ENCODE peak calls at places on chromosome 3, in nine cellular contexts. A, P, D, I, M, X, F, J and H are unnamed samples.

GRCh38 chr3:49358884-49359225 is 702 bp upstream of the GPX1 start:
- DNase-seq in P (no peak), I (no peak), F (no peak), D (no peak), M (no peak), J (no peak), X (no peak), A (no peak), H (no peak)

GRCh38 chr3:144777941-144778340 is 806.3 kb downstream of the DIPK2A start:
- DNase-seq in A (no peak), X (no peak), M (no peak), P (no peak), F (no peak), J (no peak), I (no peak), D (no peak), H (no peak)

GRCh38 chr3:72447059-72447946 is 400.9 kb downstream of the SHQ1 start:
- DNase-seq in M (peak), I (peak), X (peak), A (peak), J (peak), D (peak), P (peak), F (peak), H (peak)

GRCh38 chr3:57279685-57280084 is 12.8 kb downstream of the ASB14 start:
- DNase-seq in A (no peak), M (no peak), I (no peak), D (no peak), J (no peak), F (no peak), X (no peak), P (no peak), H (no peak)

GRCh38 chr3:149848238-149848637 is 35.2 kb downstream of the RNF13 start:
- DNase-seq in X (no peak), P (no peak), D (no peak), I (no peak), A (no peak), J (no peak), M (no peak), F (no peak), H (no peak)

GRCh38 chr3:150447631-150448465 is 39.8 kb downstream of the TSC22D2 start:
- DNase-seq in J (no peak), F (peak), M (no peak), P (no peak), I (no peak), X (no peak), A (peak), D (no peak), H (peak)

GRCh38 chr3:176909044-176909443 is 288.2 kb downstream of the TBL1XR1 start:
- DNase-seq in I (no peak), D (no peak), M (no peak), F (no peak), P (no peak), A (no peak), X (no peak), J (no peak), H (no peak)

GRCh38 chr3:8529197-8529637 is 27.6 kb downstream of the LMCD1 start:
- DNase-seq in A (peak), I (peak), D (no peak), P (no peak), M (no peak), J (no peak), X (no peak), F (peak), H (peak)

GRCh38 chr3:187713504-187713903 is 11.1 kb upstream of the RTP2 start:
- DNase-seq in M (no peak), I (peak), P (no peak), A (no peak), X (no peak), J (no peak), F (peak), D (peak), H (peak)

GRCh38 chr3:130963878-130964277 is 62.7 kb downstream of the ASTE1 start:
- DNase-seq in A (peak), M (no peak), D (peak), I (peak), P (no peak), X (peak), J (peak), F (peak), H (peak)

GRCh38 chr3:71862374-71863145 is 77.6 kb upstream of the PROK2 start:
- DNase-seq in F (no peak), J (no peak), A (no peak), X (no peak), M (no peak), D (no peak), P (no peak), I (no peak), H (peak)

GRCh38 chr3:175778994-175779393 is 919.9 kb downstream of the NAALADL2 start:
- DNase-seq in F (peak), A (no peak), P (no peak), M (no peak), D (no peak), I (no peak), X (no peak), J (no peak), H (no peak)

GRCh38 chr3:47007482-47008257 is 28.2 kb downstream of the NBEAL2 start:
- DNase-seq in X (no peak), M (peak), A (no peak), F (no peak), P (peak), D (no peak), I (no peak), J (no peak), H (no peak)

GRCh38 chr3:50583897-50584296 is 14.6 kb downstream of the HEMK1 start:
- DNase-seq in I (no peak), P (peak), M (no peak), J (no peak), A (no peak), X (no peak), F (no peak), D (no peak), H (peak)

GRCh38 chr3:16126634-16127033 is 47.8 kb upstream of the GALNT15 start:
- DNase-seq in X (no peak), F (no peak), I (no peak), J (no peak), A (no peak), D (no peak), P (no peak), M (no peak), H (no peak)

GRCh38 chr3:9791790-9792404 is 376 bp downstream of the TADA3 start:
- DNase-seq in M (no peak), D (no peak), P (no peak), F (no peak), J (no peak), I (no peak), X (no peak), A (no peak), H (no peak)

GRCh38 chr3:28916713-28917499 is 364.0 kb upstream of the RBMS3 start:
- DNase-seq in P (peak), X (peak), D (peak), J (peak), A (peak), I (peak), F (peak), M (peak), H (peak)

GRCh38 chr3:49745986-49746385 is 22.2 kb upstream of the GMPPB start:
- DNase-seq in M (no peak), D (no peak), J (no peak), I (no peak), X (peak), A (peak), F (no peak), P (no peak), H (no peak)

GRCh38 chr3:177673105-177673804 is 476.0 kb upstream of the TBL1XR1 start:
- DNase-seq in J (no peak), D (no peak), F (no peak), A (peak), P (no peak), I (peak), M (no peak), X (no peak), H (peak)

GRCh38 chr3:47113669-47114365 is 50.1 kb downstream of the SETD2 start:
- DNase-seq in J (no peak), P (no peak), X (no peak), M (no peak), A (peak), D (no peak), I (peak), F (peak), H (peak)

DNA sequence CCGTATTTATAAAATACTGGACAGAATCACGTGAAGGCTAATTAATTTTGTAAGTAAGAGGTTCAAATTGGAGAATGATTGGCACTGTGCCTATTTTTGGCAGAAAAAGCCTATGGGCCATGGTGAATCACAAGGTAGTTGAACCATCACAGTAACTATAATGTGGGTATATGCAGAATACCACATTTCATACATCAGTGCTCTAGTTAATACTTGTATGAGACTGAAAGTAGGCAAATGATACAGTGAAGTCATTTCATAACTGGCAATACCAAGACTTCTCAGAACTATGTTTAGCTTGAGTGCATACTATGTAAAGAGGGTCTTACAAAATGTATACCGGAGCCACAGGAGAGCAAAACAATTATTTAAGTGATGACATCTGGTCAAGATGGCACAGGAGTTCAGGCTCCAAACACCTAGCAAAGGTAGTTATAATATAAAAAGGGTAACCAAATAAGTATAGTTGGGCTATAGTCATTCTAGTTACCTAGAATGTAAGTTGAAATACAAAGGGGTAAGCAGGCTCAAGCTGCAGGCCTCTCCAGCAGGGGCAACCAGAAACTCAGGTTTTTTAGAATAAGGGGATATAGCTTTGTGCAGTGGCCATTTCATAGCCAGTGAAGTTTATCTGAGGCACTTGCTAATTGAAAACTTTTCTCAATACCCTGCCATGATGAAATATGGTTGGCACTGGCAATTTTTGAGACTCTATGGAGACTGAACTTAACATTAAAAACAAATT is 19.1 kb downstream of the GPR160 start:
- DNase-seq in X (no peak), P (no peak), J (no peak), I (no peak), M (no peak), A (no peak), F (no peak), D (no peak), H (no peak)
- H3K4me3 ChIP-seq in X (no peak), P (no peak), J (no peak), I (no peak), M (no peak), A (no peak), F (no peak), D (no peak), H (no peak)

DNA sequence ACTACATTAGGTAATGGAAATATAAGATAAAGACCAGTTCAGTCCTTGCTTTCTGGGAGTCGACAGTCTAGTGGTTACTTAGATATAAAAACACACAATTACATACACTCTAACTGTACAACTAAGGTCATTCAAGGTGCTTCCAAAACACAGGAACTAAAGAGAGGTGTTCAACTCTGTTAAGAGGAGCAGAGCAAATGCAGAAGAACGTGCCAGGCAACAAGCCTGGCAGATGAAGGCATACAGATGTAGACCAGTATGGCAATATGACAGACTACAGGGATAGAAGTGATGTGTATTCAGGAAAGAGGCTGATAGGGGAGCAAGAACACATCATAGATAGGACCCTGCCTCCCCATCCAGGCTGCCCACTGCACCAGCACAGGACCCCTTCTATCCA is 78.3 kb downstream of the CBLB start:
- DNase-seq in I (no peak), F (peak), J (no peak), M (no peak), X (no peak), A (no peak), P (no peak), D (no peak), H (no peak)
- H3K4me3 ChIP-seq in I (no peak), F (no peak), J (no peak), M (no peak), X (no peak), A (no peak), P (no peak), D (no peak), H (peak)

GRCh38 chr3:141876891-141877561 is 583 bp downstream of the ATP1B3 start:
- DNase-seq in J (peak), F (peak), M (peak), P (peak), I (no peak), A (peak), D (peak), X (peak), H (peak)

GRCh38 chr3:141878812-141879211 is 2.4 kb downstream of the ATP1B3 start:
- DNase-seq in M (peak), A (peak), F (no peak), X (no peak), I (no peak), J (no peak), P (no peak), D (peak), H (peak)

GRCh38 chr3:141877911-141878310 is 1.5 kb downstream of the ATP1B3 start:
- DNase-seq in F (peak), M (peak), D (peak), X (no peak), A (peak), J (peak), I (no peak), P (no peak), H (peak)

GRCh38 chr3:141876381-141876890 is at the start of gene ATP1B3:
- DNase-seq in I (peak), P (peak), M (peak), D (peak), X (peak), A (peak), F (peak), J (peak), H (peak)

DNA sequence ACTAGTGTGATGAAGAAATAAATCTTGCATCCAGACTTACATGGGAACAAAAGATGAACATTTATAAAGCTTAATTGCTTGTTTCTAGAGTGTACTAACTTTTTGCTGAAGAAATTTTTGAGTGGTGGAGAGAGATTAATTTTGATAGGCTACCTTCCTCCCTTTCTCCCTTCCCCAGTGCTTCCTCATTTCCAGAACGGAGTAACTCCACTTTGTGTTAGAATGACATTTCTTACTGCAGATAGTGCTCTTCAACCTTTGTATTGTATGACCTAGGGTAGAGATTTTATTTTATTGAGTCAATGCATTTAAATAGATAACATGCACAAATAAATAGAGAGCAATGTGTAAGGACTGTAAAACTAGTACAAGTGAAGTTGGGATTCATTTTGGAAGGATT is 1.9 kb downstream of the ATP1B3 start:
- DNase-seq in J (no peak), F (no peak), M (no peak), D (peak), I (no peak), P (no peak), A (peak), X (no peak), H (no peak)
- H3K4me3 ChIP-seq in J (peak), F (peak), M (peak), D (peak), I (peak), P (peak), A (peak), X (peak), H (peak)

GRCh38 chr3:185081516-185081915 is 71.3 kb downstream of the C3orf70 start:
- DNase-seq in M (no peak), X (no peak), F (no peak), A (no peak), D (no peak), P (no peak), I (no peak), J (no peak), H (peak)
- H3K4me3 ChIP-seq in M (no peak), X (no peak), F (no peak), A (no peak), D (no peak), P (no peak), I (no peak), J (no peak), H (no peak)

DNA sequence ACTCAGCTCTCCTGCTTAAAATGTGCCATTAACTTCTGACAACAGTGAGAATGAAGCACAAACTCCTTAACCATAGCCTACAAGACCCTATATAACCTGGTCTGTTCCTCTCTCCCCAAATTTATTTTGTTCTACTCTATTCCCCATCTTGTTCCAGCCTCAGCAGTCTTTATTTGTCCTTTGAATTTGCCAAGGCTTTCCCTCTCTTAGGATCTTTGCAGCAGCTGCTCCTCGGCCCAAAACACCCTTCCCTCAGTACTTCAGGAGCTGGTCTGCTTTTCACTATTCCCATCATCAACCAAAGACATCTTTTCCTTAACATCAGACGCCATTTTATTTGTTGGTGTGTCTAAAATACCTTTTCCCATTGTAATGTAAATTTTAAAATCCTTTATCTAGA is 10.2 kb downstream of the PRICKLE2 start:
- DNase-seq in P (no peak), J (no peak), A (no peak), X (no peak), D (no peak), I (no peak), F (no peak), M (no peak), H (no peak)
- H3K4me3 ChIP-seq in P (peak), J (no peak), A (no peak), X (no peak), D (no peak), I (no peak), F (no peak), M (no peak), H (peak)

GRCh38 chr3:194489736-194490612 is 3.2 kb upstream of the ATP13A3 start:
- DNase-seq in F (no peak), P (no peak), J (no peak), I (no peak), X (no peak), M (no peak), A (no peak), D (no peak), H (peak)

GRCh38 chr3:194486540-194487288 is at the start of gene ATP13A3:
- DNase-seq in D (peak), M (peak), I (peak), A (peak), F (peak), P (peak), J (peak), X (peak), H (peak)

GRCh38 chr3:194487289-194488006 is 646 bp upstream of the ATP13A3 start:
- DNase-seq in I (no peak), J (peak), X (no peak), A (no peak), P (peak), D (no peak), F (no peak), M (peak), H (no peak)

GRCh38 chr3:194485876-194486539 is 794 bp downstream of the ATP13A3 start:
- DNase-seq in A (no peak), D (peak), M (peak), I (no peak), J (peak), X (peak), P (peak), F (no peak), H (no peak)

GRCh38 chr3:194488007-194488742 is 1.4 kb upstream of the ATP13A3 start:
- DNase-seq in F (peak), X (no peak), I (no peak), M (peak), J (no peak), A (no peak), P (no peak), D (no peak), H (no peak)
- H3K4me3 ChIP-seq in F (no peak), X (no peak), I (no peak), M (no peak), J (no peak), A (no peak), P (peak), D (no peak), H (no peak)

DNA sequence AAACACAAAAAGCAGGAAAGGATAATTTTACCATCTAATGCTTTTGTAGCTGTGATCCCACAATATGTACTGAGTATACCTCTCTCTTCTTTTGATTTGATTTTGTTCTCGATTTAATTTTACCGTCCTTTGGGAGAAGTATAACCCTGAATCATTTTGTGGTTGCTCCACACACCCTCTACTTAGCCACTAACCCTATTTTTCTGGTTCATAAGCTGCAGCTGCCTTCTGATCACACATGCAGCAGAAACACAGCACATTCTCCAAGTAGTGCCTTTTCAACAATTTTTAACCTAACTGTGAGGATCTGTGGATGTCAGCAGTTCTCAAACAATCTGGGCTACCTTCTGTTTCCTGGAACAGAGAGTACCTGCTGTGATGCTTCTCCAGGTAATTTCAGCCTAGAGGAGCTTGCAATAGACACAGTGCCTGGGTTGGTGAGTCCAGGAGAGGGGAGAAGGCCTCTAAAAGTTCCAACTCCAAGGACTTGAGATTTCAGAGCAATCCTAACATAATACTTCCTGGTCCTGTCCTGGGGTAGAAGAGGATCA is 40.3 kb downstream of the HGD start:
- DNase-seq in F (no peak), P (no peak), M (no peak), I (no peak), D (no peak), J (no peak), X (no peak), A (no peak), H (no peak)
- H3K4me3 ChIP-seq in F (no peak), P (no peak), M (no peak), I (no peak), D (no peak), J (no peak), X (no peak), A (no peak), H (no peak)